ENCODE peak calls at places on chromosomes 12 and 14, in nine cellular contexts. C is stimulated activated CD8-positive, alpha-beta memory T cell treated with anti-CD3 and anti-CD28 coated beads, Interleukin-12 subunit alpha, Interleukin-12 subunit beta, amount 100 ng/mL, for 4 hours; T is activated naive CD8-positive, alpha-beta T cell treated with anti-CD3 and anti-CD28 coated beads, Interleukin-2, amount 50 U/mL, for 24 hours; S is PC-9; Q is smooth muscle cell of the brain vasculature; Z is mesenchymal stem cell; N is DMS153; A is skeletal muscle cell; D is psoas muscle. K is an unnamed sample.

GRCh38 chr12:73307260-73307659 is 1035.1 kb downstream of the TRHDE start:
- DNase-seq in C (no peak), T (no peak), S (no peak), Q (no peak), Z (no peak), N (no peak), A (no peak), D (no peak), K (no peak)

GRCh38 chr14:64801800-64802199 is 77.9 kb downstream of the SPTB start:
- DNase-seq in C (no peak), T (peak; percentile 23), S (no peak), Q (no peak), Z (peak; percentile 27), N (no peak), A (no peak), D (no peak), K (no peak)

GRCh38 chr14:31930493-31931225 is 146.4 kb upstream of the ARHGAP5 start:
- DNase-seq in C (no peak), T (no peak), S (peak; percentile 40), Q (no peak), Z (peak; percentile 75), N (no peak), A (no peak), D (no peak), K (no peak)

GRCh38 chr14:91835197-91835919 is 32.0 kb downstream of the TC2N start:
- DNase-seq in C (no peak), T (peak; percentile 14), S (no peak), Q (no peak), Z (no peak), N (no peak), A (no peak), D (no peak), K (no peak)

GRCh38 chr14:100649173-100649519 is 61.9 kb upstream of the BEGAIN start:
- DNase-seq in C (no peak), T (no peak), S (no peak), Q (no peak), Z (no peak), N (no peak), A (no peak), D (no peak), K (no peak)

GRCh38 chr14:94307410-94307992 is 14.4 kb upstream of the SERPINA10 start:
- DNase-seq in C (no peak), T (no peak), S (no peak), Q (no peak), Z (no peak), N (no peak), A (no peak), D (no peak), K (no peak)

GRCh38 chr12:64650762-64651161 is 40.5 kb downstream of the RASSF3 start:
- DNase-seq in C (no peak), T (no peak), S (peak; percentile 42), Q (no peak), Z (peak; percentile 57), N (no peak), A (no peak), D (no peak), K (no peak)

GRCh38 chr12:5556946-5557673 is 125.2 kb downstream of the NTF3 start:
- DNase-seq in C (no peak), T (no peak), S (no peak), Q (no peak), Z (no peak), N (no peak), A (no peak), D (no peak), K (no peak)

GRCh38 chr12:47822386-47822785 is 2.7 kb upstream of the HDAC7 start:
- DNase-seq in C (no peak), T (no peak), S (no peak), Q (no peak), Z (no peak), N (no peak), A (no peak), D (peak; percentile 24), K (no peak)

GRCh38 chr14:72443991-72444431 is 449.9 kb downstream of the DPF3 start:
- DNase-seq in C (peak; percentile 28), T (peak; percentile 38), S (no peak), Q (no peak), Z (no peak), N (no peak), A (no peak), D (no peak), K (no peak)

GRCh38 chr12:114440450-114441383 is 34.8 kb upstream of the TBX5 start:
- DNase-seq in C (no peak), T (no peak), S (no peak), Q (no peak), Z (peak; percentile 2), N (no peak), A (no peak), D (no peak), K (no peak)

GRCh38 chr12:69278814-69279782 is 39.7 kb downstream of the CPSF6 start:
- DNase-seq in C (no peak), T (no peak), S (no peak), Q (no peak), Z (no peak), N (no peak), A (no peak), D (no peak), K (no peak)

GRCh38 chr12:2376855-2377657 is 324.3 kb downstream of the CACNA1C start:
- DNase-seq in C (no peak), T (no peak), S (no peak), Q (no peak), Z (no peak), N (peak; percentile 67), A (no peak), D (no peak), K (no peak)

K was measured in type B pancreatic cell.